ENCODE peak calls at places on chromosome 11, in four cellular contexts. I is K562, P is GM12878, E is HepG2. L is an unnamed sample.

GRCh38 chr11:61370349-61371005 is 8.3 kb downstream of the TMEM138 start:
- DNase-seq in I (no peak), P (no peak), E (no peak), L (no peak)

GRCh38 chr11:117771841-117772240 is 25.2 kb downstream of the DSCAML1 start:
- DNase-seq in I (no peak), P (no peak), E (no peak), L (no peak)

GRCh38 chr11:102990145-102990544 is 34.6 kb upstream of the MMP13 start:
- DNase-seq in I (no peak), P (no peak), E (no peak), L (no peak)

GRCh38 chr11:19573666-19574065 is 139.0 kb upstream of the NAV2 start:
- DNase-seq in I (no peak), P (no peak), E (no peak), L (no peak)

GRCh38 chr11:132220464-132220863 is 850.0 kb downstream of the NTM start:
- DNase-seq in I (no peak), P (no peak), E (no peak), L (no peak)

GRCh38 chr11:12979928-12980689 is 29.0 kb upstream of the RASSF10 start:
- DNase-seq in I (no peak), P (no peak), E (peak; percentile 3), L (no peak)

GRCh38 chr11:75164318-75164827 is 13.5 kb downstream of the SLCO2B1 start:
- DNase-seq in I (no peak), P (no peak), E (peak; percentile 47), L (no peak)

GRCh38 chr11:14411818-14412217 is 52.8 kb upstream of the RRAS2 start:
- DNase-seq in I (no peak), P (no peak), E (no peak), L (no peak)

GRCh38 chr11:120182357-120182756 is 28.5 kb upstream of the OAF start:
- DNase-seq in I (no peak), P (no peak), E (no peak), L (no peak)

GRCh38 chr11:111604392-111605009 is 2.3 kb downstream of the SIK2 start:
- DNase-seq in I (peak; percentile 45), P (peak; percentile 23), E (peak; percentile 61), L (no peak)

GRCh38 chr11:116692318-116693106 is 80.3 kb downstream of the BUD13 start:
- DNase-seq in I (no peak), P (no peak), E (no peak), L (no peak)

GRCh38 chr11:104467414-104467813 is 303.5 kb upstream of the PDGFD start:
- DNase-seq in I (no peak), P (no peak), E (no peak), L (no peak)

GRCh38 chr11:83815736-83816135 is 529.6 kb upstream of the CCDC90B start:
- DNase-seq in I (no peak), P (no peak), E (no peak), L (no peak)

GRCh38 chr11:125890447-125891100 is 3.1 kb downstream of the HYLS1 start:
- DNase-seq in I (no peak), P (no peak), E (no peak), L (no peak)

GRCh38 chr11:72072348-72072747 is 8.0 kb downstream of the NUMA1 start:
- DNase-seq in I (no peak), P (no peak), E (peak; percentile 44), L (no peak)

GRCh38 chr11:101862410-101863233 is 52.2 kb upstream of the CEP126 start:
- DNase-seq in I (no peak), P (no peak), E (peak; percentile 76), L (peak; percentile 19)

GRCh38 chr11:1162498-1163311 is 5.0 kb downstream of the MUC5AC start:
- DNase-seq in I (no peak), P (no peak), E (no peak), L (no peak)

GRCh38 chr11:3001496-3001895 is 9.4 kb upstream of the NAP1L4 start:
- DNase-seq in I (no peak), P (no peak), E (no peak), L (no peak)

GRCh38 chr11:111370902-111371578 is 8.0 kb downstream of the POU2AF1 start:
- DNase-seq in I (no peak), P (peak; percentile 75), E (no peak), L (no peak)

GRCh38 chr11:123186291-123186690 is 8.8 kb downstream of the CLMP start:
- DNase-seq in I (no peak), P (no peak), E (no peak), L (no peak)

GRCh38 chr11:1351278-1351937 is 38.3 kb upstream of the BRSK2 start:
- DNase-seq in I (peak; percentile 74), P (no peak), E (peak; percentile 35), L (no peak)

GRCh38 chr11:29328961-29329441 is 687.8 kb downstream of the KCNA4 start:
- DNase-seq in I (no peak), P (no peak), E (peak; percentile 35), L (no peak)

GRCh38 chr11:65211293-65212105 is 29.8 kb downstream of the CAPN1 start:
- DNase-seq in I (no peak), P (no peak), E (no peak), L (no peak)

GRCh38 chr11:72321381-72321996 is 77.5 kb upstream of the PHOX2A start:
- DNase-seq in I (peak; percentile 83), P (no peak), E (peak; percentile 9), L (no peak)

GRCh38 chr11:44943696-44944095 is 7.0 kb downstream of the TP53I11 start:
- DNase-seq in I (no peak), P (no peak), E (no peak), L (no peak)

GRCh38 chr11:76276046-76276772 is 69.9 kb upstream of the WNT11 start:
- DNase-seq in I (no peak), P (no peak), E (no peak), L (no peak)

GRCh38 chr11:2451916-2452694 is 7.3 kb downstream of the KCNQ1 start:
- DNase-seq in I (no peak), P (no peak), E (no peak), L (peak; percentile 8)

GRCh38 chr11:79744941-79745340 is 304.1 kb upstream of the TENM4 start:
- DNase-seq in I (no peak), P (no peak), E (no peak), L (no peak)

GRCh38 chr11:73188301-73188700 is 29.8 kb upstream of the P2RY2 start:
- DNase-seq in I (no peak), P (no peak), E (no peak), L (no peak)

GRCh38 chr11:94544832-94545640 is 1.3 kb downstream of the FUT4 start:
- DNase-seq in I (peak; percentile 20), P (no peak), E (no peak), L (peak; percentile 56)

GRCh38 chr11:10298342-10298741 is 4.3 kb upstream of the SBF2 start:
- DNase-seq in I (no peak), P (peak; percentile 66), E (peak; percentile 42), L (no peak)

GRCh38 chr11:72684236-72684912 is 10.2 kb upstream of the PDE2A start:
- DNase-seq in I (peak; percentile 79), P (no peak), E (peak; percentile 49), L (peak; percentile 48)

GRCh38 chr11:36622431-36623136 is 24.5 kb upstream of the RAG2 start:
- DNase-seq in I (peak; percentile 9), P (no peak), E (peak; percentile 31), L (no peak)

DNA sequence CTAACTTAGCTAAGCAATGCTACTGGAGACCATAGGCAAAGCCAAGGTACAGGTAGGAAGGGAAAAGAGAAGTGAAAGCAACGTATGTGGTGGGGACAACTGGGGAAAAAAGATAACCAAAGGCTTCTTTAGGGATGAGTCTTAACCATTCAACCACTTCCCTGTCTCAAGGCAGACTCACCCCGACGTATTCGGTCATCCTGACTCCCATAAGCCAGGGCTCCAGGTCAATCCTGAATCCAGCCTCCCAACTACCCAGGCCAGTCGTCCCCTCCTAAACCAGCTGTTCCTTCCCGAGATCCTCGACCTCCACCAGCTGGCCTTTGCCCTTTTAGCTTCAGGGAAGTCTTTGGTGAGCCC is 330 bp downstream of the ACP2 start:
- DNase-seq in I (no peak), P (peak; percentile 39), E (no peak), L (no peak)
- TF ChIP-seq CREM in I (no peak), P (no peak), E (no peak), L (no peak)

DNA sequence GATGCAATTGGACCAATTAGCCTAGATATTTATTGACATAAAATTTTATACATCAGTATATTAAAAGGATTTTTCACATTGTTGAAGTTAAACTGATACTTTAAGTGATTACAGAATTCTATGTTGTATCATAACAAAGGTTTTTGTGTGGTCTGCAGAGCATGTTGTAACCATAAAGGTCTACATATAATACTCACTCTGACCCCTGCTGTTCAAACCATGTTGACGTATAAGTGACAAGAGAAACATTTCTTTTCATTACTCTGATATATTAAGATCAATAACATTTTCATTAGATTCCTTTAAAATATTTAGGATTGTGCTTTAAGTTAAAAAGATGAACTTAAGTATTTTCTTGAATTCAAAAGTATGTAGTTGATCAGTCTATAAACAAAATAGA is 63.9 kb downstream of the GAS2 start:
- DNase-seq in I (no peak), P (no peak), E (peak; percentile 59), L (no peak)
- TF ChIP-seq CTCF in I (no peak), P (peak; percentile 53), E (peak; percentile 35), L (no peak)

GRCh38 chr11:35011389-35011788 is 95.0 kb downstream of the PDHX start:
- DNase-seq in I (no peak), P (no peak), E (no peak), L (no peak)
- TF ChIP-seq CREM in I (no peak), P (no peak), E (no peak), L (no peak)

GRCh38 chr11:127259118-127259517 is 258.5 kb upstream of the KIRREL3 start:
- DNase-seq in I (no peak), P (no peak), E (no peak), L (no peak)
- TF ChIP-seq CTCF in I (no peak), P (no peak), E (no peak), L (no peak)

DNA sequence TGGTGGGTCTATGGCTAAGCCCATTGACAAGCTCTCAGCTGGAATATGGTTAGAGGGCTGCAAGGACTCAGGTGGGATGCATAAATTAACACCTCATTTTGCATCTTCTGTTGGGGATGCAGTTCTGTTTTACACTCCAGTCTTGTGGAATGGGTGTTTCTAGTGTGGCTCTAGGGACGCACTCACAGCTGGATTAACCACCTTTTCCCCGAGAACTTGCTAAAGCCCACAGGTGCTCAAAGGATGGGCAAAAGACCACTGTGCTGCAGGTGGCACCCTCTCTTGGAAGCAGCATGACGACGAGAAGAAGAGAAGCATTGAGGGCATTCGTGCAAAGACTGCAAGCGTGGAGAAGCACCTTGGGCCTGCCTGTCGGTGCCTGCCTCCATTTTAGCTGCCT is 6.9 kb downstream of the BARX2 start:
- DNase-seq in I (no peak), P (no peak), E (no peak), L (no peak)
- TF ChIP-seq CREM in I (no peak), P (no peak), E (no peak), L (no peak)